ENCODE peak calls at places on chromosomes 16 and 17, in seven cellular contexts. E is stimulated activated CD4-positive, alpha-beta T cell treated with anti-CD3 and anti-CD28 coated beads, Interleukin-15, amount 100 ng/mL, for 1 hour; F is T-helper 1 cell; Z is heart left ventricle; B is fibroblast of the conjunctiva; X is GM23248; W is HT1080. Q is an unnamed sample.

GRCh38 chr17:78499715-78500540 is 77.3 kb downstream of the DNAH17 start:
- DNase-seq in X (no peak), B (no peak), E (no peak), Z (no peak), W (no peak), F (no peak), Q (no peak)

GRCh38 chr16:74753180-74753579 is 21.4 kb downstream of the FA2H start:
- DNase-seq in F (no peak), W (no peak), X (no peak), Z (no peak), E (no peak), B (no peak), Q (no peak)

GRCh38 chr17:57044976-57045867 is 39.8 kb upstream of the AKAP1 start:
- DNase-seq in E (no peak), W (no peak), X (peak; percentile 5), Z (no peak), B (no peak), F (no peak), Q (no peak)

GRCh38 chr17:73342057-73342522 is 30.3 kb upstream of the CDC42EP4 start:
- DNase-seq in E (no peak), Z (peak; percentile 89), W (peak; percentile 86), F (no peak), B (peak; percentile 93), X (peak; percentile 90), Q (peak; percentile 48)

GRCh38 chr17:40453881-40454630 is 10.8 kb downstream of the IGFBP4 start:
- DNase-seq in E (no peak), Z (no peak), B (no peak), F (no peak), W (peak; percentile 95), X (peak; percentile 77), Q (no peak)

GRCh38 chr17:36911007-36911406 is 26.3 kb upstream of the LHX1 start:
- DNase-seq in X (no peak), B (no peak), Z (no peak), E (no peak), W (no peak), F (no peak), Q (no peak)

GRCh38 chr16:68083861-68084503 is 1.2 kb upstream of the NFATC3 start:
- DNase-seq in B (no peak), F (no peak), X (peak; percentile 49), Z (no peak), W (no peak), E (no peak), Q (no peak)

GRCh38 chr17:65345261-65346060 is 208.3 kb downstream of the RGS9 start:
- DNase-seq in F (no peak), W (peak; percentile 57), E (no peak), B (no peak), Z (no peak), X (no peak), Q (no peak)

GRCh38 chr17:77392376-77393273 is 251.9 kb downstream of the SEC14L1 start:
- DNase-seq in B (no peak), W (no peak), F (no peak), X (peak; percentile 66), E (no peak), Z (peak; percentile 68), Q (no peak)

GRCh38 chr17:81608082-81608481 is 28.8 kb downstream of the NPLOC4 start:
- DNase-seq in E (no peak), Z (no peak), B (no peak), F (no peak), W (no peak), X (peak; percentile 40), Q (no peak)

GRCh38 chr16:56237451-56237930 is 46.2 kb downstream of the GNAO1 start:
- DNase-seq in E (no peak), B (no peak), F (no peak), X (no peak), Z (no peak), W (no peak), Q (no peak)

GRCh38 chr16:84513111-84514065 is 8.9 kb upstream of the MEAK7 start:
- DNase-seq in B (no peak), F (no peak), Z (no peak), W (no peak), E (no peak), X (peak; percentile 52), Q (no peak)

GRCh38 chr16:21608647-21609328 is 9.4 kb downstream of the METTL9 start:
- DNase-seq in W (no peak), B (no peak), Z (no peak), E (no peak), X (peak; percentile 55), F (no peak), Q (no peak)

GRCh38 chr17:34199932-34200534 is 55.1 kb upstream of the CCL2 start:
- DNase-seq in E (peak; percentile 17), F (peak; percentile 15), Z (peak; percentile 63), X (peak; percentile 85), B (peak; percentile 81), W (peak; percentile 65), Q (peak; percentile 77)

GRCh38 chr17:47981462-47981861 is 10.5 kb downstream of the CDK5RAP3 start:
- DNase-seq in E (no peak), X (no peak), W (no peak), Z (no peak), B (no peak), F (no peak), Q (no peak)

GRCh38 chr17:51745993-51746392 is 412.5 kb downstream of the CA10 start:
- DNase-seq in Z (no peak), B (no peak), F (no peak), X (no peak), W (no peak), E (no peak), Q (peak; percentile 68)

GRCh38 chr17:72976971-72977767 is 115.3 kb downstream of the SLC39A11 start:
- DNase-seq in W (peak; percentile 82), Z (peak; percentile 64), F (no peak), E (no peak), X (peak; percentile 92), B (peak; percentile 64), Q (peak; percentile 82)

GRCh38 chr17:20304961-20305360 is 162.4 kb downstream of the LGALS9B start:
- DNase-seq in W (no peak), E (no peak), B (no peak), X (no peak), Z (no peak), F (no peak), Q (no peak)

GRCh38 chr17:65163990-65164495 is 26.9 kb downstream of the RGS9 start:
- DNase-seq in Z (no peak), B (no peak), E (peak; percentile 8), W (peak; percentile 85), F (no peak), X (peak; percentile 74), Q (peak; percentile 80)

GRCh38 chr16:71383054-71383773 is 24.7 kb downstream of the CALB2 start:
- DNase-seq in F (no peak), Z (no peak), B (no peak), X (peak; percentile 50), E (no peak), W (peak; percentile 71), Q (peak; percentile 7)

GRCh38 chr17:49369089-49369488 is 7.0 kb upstream of the ZNF652 start:
- DNase-seq in E (no peak), B (no peak), W (no peak), X (no peak), F (no peak), Z (no peak), Q (no peak)

GRCh38 chr17:79521225-79521624 is 89.6 kb downstream of the RBFOX3 start:
- DNase-seq in F (no peak), B (no peak), E (no peak), W (no peak), X (no peak), Z (no peak), Q (no peak)

GRCh38 chr17:57889892-57890856 is 40.3 kb upstream of the MRPS23 start:
- DNase-seq in B (peak; percentile 72), X (peak; percentile 97), E (no peak), W (peak; percentile 84), Z (peak; percentile 93), F (no peak), Q (peak; percentile 98)

GRCh38 chr17:73838815-73839214 is 194.6 kb upstream of the SDK2 start:
- DNase-seq in Z (no peak), W (no peak), B (no peak), X (no peak), F (no peak), E (no peak), Q (no peak)

GRCh38 chr17:71631483-71631882 is 489.3 kb upstream of the SOX9 start:
- DNase-seq in X (peak; percentile 63), Z (no peak), F (no peak), B (no peak), W (peak; percentile 65), E (no peak), Q (peak; percentile 91)

GRCh38 chr17:37848690-37849616 is 75.3 kb upstream of the TBC1D3K start:
- DNase-seq in W (peak; percentile 98), E (no peak), Z (no peak), X (peak; percentile 77), B (no peak), F (no peak), Q (peak; percentile 65)

GRCh38 chr17:39769974-39770587 is 32.3 kb downstream of the GRB7 start:
- DNase-seq in X (peak; percentile 41), Z (no peak), F (no peak), B (no peak), W (peak; percentile 92), E (no peak), Q (peak; percentile 96)

GRCh38 chr16:58336332-58337089 is 41.7 kb upstream of the PRSS54 start:
- DNase-seq in F (peak; percentile 47), B (peak; percentile 47), W (peak; percentile 78), X (peak; percentile 77), E (peak; percentile 77), Z (peak; percentile 71), Q (peak; percentile 87)

GRCh38 chr17:34313164-34313563 is 6.1 kb upstream of the CCL8 start:
- DNase-seq in E (no peak), B (peak; percentile 38), X (peak; percentile 32), W (no peak), Z (no peak), F (no peak), Q (no peak)

GRCh38 chr17:72571813-72572396 is 451.1 kb downstream of the SOX9 start:
- DNase-seq in F (no peak), X (no peak), Z (no peak), W (peak; percentile 20), E (no peak), B (no peak), Q (no peak)

GRCh38 chr17:79617304-79617703 is 6.5 kb upstream of the RBFOX3 start:
- DNase-seq in Z (no peak), W (no peak), X (no peak), F (no peak), E (no peak), B (no peak), Q (no peak)

GRCh38 chr17:74332763-74333220 is 6.8 kb downstream of the KIF19 start:
- DNase-seq in Z (no peak), B (no peak), F (no peak), W (no peak), X (no peak), E (no peak), Q (no peak)

GRCh38 chr16:20147091-20147490 is 73.4 kb upstream of the GPR139 start:
- DNase-seq in E (no peak), X (no peak), W (no peak), F (no peak), Z (no peak), B (no peak), Q (no peak)

GRCh38 chr17:13638855-13639458 is 37.2 kb upstream of the HS3ST3A1 start:
- DNase-seq in W (no peak), Z (no peak), B (no peak), X (peak; percentile 23), F (no peak), E (no peak), Q (peak; percentile 46)

Q was measured in PC-3.